ENCODE peak calls at places on chromosomes 6 and 20, in ten cellular contexts. One of them, this sample, is unnamed.

GRCh38 chr20:58692579-58693225 is at the start of gene NPEPL1:
- DNase-seq in A549: peak; percentile 74
- DNase-seq in suprapubic skin: no peak
- DNase-seq in CD4-positive, alpha-beta T cell: peak; percentile 62
- DNase-seq in lower lobe of right lung: peak; percentile 85
- DNase-seq in body of pancreas: peak; percentile 64
- DNase-seq in H9: no peak
- DNase-seq in cardiac muscle cell: peak; percentile 83
- DNase-seq in fibroblast of lung: peak; percentile 74
- DNase-seq in tibial nerve: peak; percentile 37
- DNase-seq in this sample: no peak

GRCh38 chr6:151164383-151164782 is 75.4 kb upstream of the AKAP12 start:
- DNase-seq in A549: no peak
- DNase-seq in suprapubic skin: no peak
- DNase-seq in CD4-positive, alpha-beta T cell: no peak
- DNase-seq in lower lobe of right lung: no peak
- DNase-seq in body of pancreas: no peak
- DNase-seq in H9: no peak
- DNase-seq in cardiac muscle cell: no peak
- DNase-seq in fibroblast of lung: no peak
- DNase-seq in tibial nerve: no peak
- DNase-seq in this sample: no peak

GRCh38 chr6:23446394-23447001 is 679.5 kb upstream of the NRSN1 start:
- DNase-seq in A549: peak; percentile 2
- DNase-seq in suprapubic skin: no peak
- DNase-seq in CD4-positive, alpha-beta T cell: no peak
- DNase-seq in lower lobe of right lung: no peak
- DNase-seq in body of pancreas: no peak
- DNase-seq in H9: no peak
- DNase-seq in cardiac muscle cell: peak; percentile 49
- DNase-seq in fibroblast of lung: peak; percentile 78
- DNase-seq in tibial nerve: no peak
- DNase-seq in this sample: no peak

GRCh38 chr20:24382330-24382729 is 87.1 kb upstream of the SYNDIG1 start:
- DNase-seq in A549: no peak
- DNase-seq in suprapubic skin: no peak
- DNase-seq in CD4-positive, alpha-beta T cell: no peak
- DNase-seq in lower lobe of right lung: no peak
- DNase-seq in body of pancreas: no peak
- DNase-seq in H9: no peak
- DNase-seq in cardiac muscle cell: no peak
- DNase-seq in fibroblast of lung: no peak
- DNase-seq in tibial nerve: no peak
- DNase-seq in this sample: no peak

GRCh38 chr6:74964871-74965441 is 240.9 kb downstream of the COL12A1 start:
- DNase-seq in A549: no peak
- DNase-seq in suprapubic skin: no peak
- DNase-seq in CD4-positive, alpha-beta T cell: no peak
- DNase-seq in lower lobe of right lung: no peak
- DNase-seq in body of pancreas: no peak
- DNase-seq in H9: peak; percentile 51
- DNase-seq in cardiac muscle cell: no peak
- DNase-seq in fibroblast of lung: no peak
- DNase-seq in tibial nerve: no peak
- DNase-seq in this sample: no peak

GRCh38 chr6:125002090-125002741 is 40.0 kb downstream of the RNF217 start:
- DNase-seq in A549: no peak
- DNase-seq in suprapubic skin: no peak
- DNase-seq in CD4-positive, alpha-beta T cell: no peak
- DNase-seq in lower lobe of right lung: no peak
- DNase-seq in body of pancreas: no peak
- DNase-seq in H9: no peak
- DNase-seq in cardiac muscle cell: no peak
- DNase-seq in fibroblast of lung: peak; percentile 29
- DNase-seq in tibial nerve: no peak
- DNase-seq in this sample: no peak

GRCh38 chr20:53677447-53678314 is 84.0 kb upstream of the ZNF217 start:
- DNase-seq in A549: peak; percentile 36
- DNase-seq in suprapubic skin: no peak
- DNase-seq in CD4-positive, alpha-beta T cell: no peak
- DNase-seq in lower lobe of right lung: peak; percentile 48
- DNase-seq in body of pancreas: peak; percentile 66
- DNase-seq in H9: peak; percentile 42
- DNase-seq in cardiac muscle cell: peak; percentile 45
- DNase-seq in fibroblast of lung: peak; percentile 47
- DNase-seq in tibial nerve: no peak
- DNase-seq in this sample: no peak

GRCh38 chr20:33291830-33292355 is 8.9 kb downstream of the BPIFB1 start:
- DNase-seq in A549: peak; percentile 59
- DNase-seq in suprapubic skin: no peak
- DNase-seq in CD4-positive, alpha-beta T cell: peak; percentile 61
- DNase-seq in lower lobe of right lung: peak; percentile 68
- DNase-seq in body of pancreas: peak; percentile 42
- DNase-seq in H9: peak; percentile 86
- DNase-seq in cardiac muscle cell: peak; percentile 61
- DNase-seq in fibroblast of lung: peak; percentile 4
- DNase-seq in tibial nerve: no peak
- DNase-seq in this sample: no peak

GRCh38 chr6:136920858-136921520 is 1.1 kb upstream of the SLC35D3 start:
- DNase-seq in A549: peak; percentile 12
- DNase-seq in suprapubic skin: no peak
- DNase-seq in CD4-positive, alpha-beta T cell: no peak
- DNase-seq in lower lobe of right lung: no peak
- DNase-seq in body of pancreas: peak; percentile 2
- DNase-seq in H9: peak; percentile 43
- DNase-seq in cardiac muscle cell: peak; percentile 10
- DNase-seq in fibroblast of lung: peak; percentile 15
- DNase-seq in tibial nerve: no peak
- DNase-seq in this sample: no peak

GRCh38 chr20:39825524-39825923 is 863.4 kb downstream of the DHX35 start:
- DNase-seq in A549: no peak
- DNase-seq in suprapubic skin: no peak
- DNase-seq in CD4-positive, alpha-beta T cell: no peak
- DNase-seq in lower lobe of right lung: no peak
- DNase-seq in body of pancreas: no peak
- DNase-seq in H9: no peak
- DNase-seq in cardiac muscle cell: no peak
- DNase-seq in fibroblast of lung: no peak
- DNase-seq in tibial nerve: no peak
- DNase-seq in this sample: no peak

GRCh38 chr20:34522969-34523871 is 7.0 kb downstream of the DYNLRB1 start:
- DNase-seq in A549: peak; percentile 57
- DNase-seq in suprapubic skin: no peak
- DNase-seq in CD4-positive, alpha-beta T cell: peak; percentile 51
- DNase-seq in lower lobe of right lung: no peak
- DNase-seq in body of pancreas: peak; percentile 46
- DNase-seq in H9: peak; percentile 84
- DNase-seq in cardiac muscle cell: peak; percentile 52
- DNase-seq in fibroblast of lung: peak; percentile 62
- DNase-seq in tibial nerve: no peak
- DNase-seq in this sample: no peak

GRCh38 chr6:12279322-12280098 is 10.7 kb upstream of the EDN1 start:
- DNase-seq in A549: no peak
- DNase-seq in suprapubic skin: no peak
- DNase-seq in CD4-positive, alpha-beta T cell: no peak
- DNase-seq in lower lobe of right lung: no peak
- DNase-seq in body of pancreas: no peak
- DNase-seq in H9: no peak
- DNase-seq in cardiac muscle cell: no peak
- DNase-seq in fibroblast of lung: no peak
- DNase-seq in tibial nerve: no peak
- DNase-seq in this sample: no peak

GRCh38 chr6:4856779-4857178 is 80.6 kb downstream of the CDYL start:
- DNase-seq in A549: no peak
- DNase-seq in suprapubic skin: no peak
- DNase-seq in CD4-positive, alpha-beta T cell: no peak
- DNase-seq in lower lobe of right lung: no peak
- DNase-seq in body of pancreas: no peak
- DNase-seq in H9: no peak
- DNase-seq in cardiac muscle cell: no peak
- DNase-seq in fibroblast of lung: no peak
- DNase-seq in tibial nerve: no peak
- DNase-seq in this sample: no peak

GRCh38 chr6:74598473-74599393 is 607.1 kb downstream of the COL12A1 start:
- DNase-seq in A549: peak; percentile 10
- DNase-seq in suprapubic skin: no peak
- DNase-seq in CD4-positive, alpha-beta T cell: no peak
- DNase-seq in lower lobe of right lung: no peak
- DNase-seq in body of pancreas: no peak
- DNase-seq in H9: no peak
- DNase-seq in cardiac muscle cell: no peak
- DNase-seq in fibroblast of lung: no peak
- DNase-seq in tibial nerve: no peak
- DNase-seq in this sample: no peak

GRCh38 chr6:37103169-37104039 is 66.5 kb upstream of the PIM1 start:
- DNase-seq in A549: peak; percentile 27
- DNase-seq in suprapubic skin: peak; percentile 77
- DNase-seq in CD4-positive, alpha-beta T cell: peak; percentile 7
- DNase-seq in lower lobe of right lung: peak; percentile 82
- DNase-seq in body of pancreas: peak; percentile 97
- DNase-seq in H9: peak; percentile 54
- DNase-seq in cardiac muscle cell: peak; percentile 53
- DNase-seq in fibroblast of lung: peak; percentile 46
- DNase-seq in tibial nerve: no peak
- DNase-seq in this sample: peak; percentile 71

GRCh38 chr20:23159256-23159922 is 73.3 kb upstream of the CD93 start:
- DNase-seq in A549: no peak
- DNase-seq in suprapubic skin: no peak
- DNase-seq in CD4-positive, alpha-beta T cell: no peak
- DNase-seq in lower lobe of right lung: no peak
- DNase-seq in body of pancreas: peak; percentile 40
- DNase-seq in H9: peak; percentile 9
- DNase-seq in cardiac muscle cell: no peak
- DNase-seq in fibroblast of lung: peak; percentile 46
- DNase-seq in tibial nerve: no peak
- DNase-seq in this sample: peak; percentile 61

GRCh38 chr6:45655630-45656422 is 278.1 kb upstream of the SUPT3H start:
- DNase-seq in A549: peak; percentile 77
- DNase-seq in suprapubic skin: no peak
- DNase-seq in CD4-positive, alpha-beta T cell: no peak
- DNase-seq in lower lobe of right lung: no peak
- DNase-seq in body of pancreas: no peak
- DNase-seq in H9: no peak
- DNase-seq in cardiac muscle cell: no peak
- DNase-seq in fibroblast of lung: peak; percentile 95
- DNase-seq in tibial nerve: no peak
- DNase-seq in this sample: no peak

GRCh38 chr6:157669747-157670216 is 153.3 kb upstream of the SNX9 start:
- DNase-seq in A549: peak; percentile 38
- DNase-seq in suprapubic skin: peak; percentile 91
- DNase-seq in CD4-positive, alpha-beta T cell: no peak
- DNase-seq in lower lobe of right lung: peak; percentile 74
- DNase-seq in body of pancreas: peak; percentile 53
- DNase-seq in H9: peak; percentile 78
- DNase-seq in cardiac muscle cell: peak; percentile 65
- DNase-seq in fibroblast of lung: peak; percentile 83
- DNase-seq in tibial nerve: peak; percentile 78
- DNase-seq in this sample: peak; percentile 90
- TF ChIP-seq CTCF in A549: no peak
- TF ChIP-seq CTCF in suprapubic skin: no peak
- TF ChIP-seq CTCF in CD4-positive, alpha-beta T cell: no peak
- TF ChIP-seq CTCF in lower lobe of right lung: no peak
- TF ChIP-seq CTCF in body of pancreas: no peak
- TF ChIP-seq CTCF in H9: peak; percentile 42
- TF ChIP-seq CTCF in cardiac muscle cell: peak; percentile 36
- TF ChIP-seq CTCF in fibroblast of lung: peak; percentile 46
- TF ChIP-seq CTCF in tibial nerve: peak; percentile 22
- TF ChIP-seq CTCF in this sample: peak; percentile 32

GRCh38 chr6:30344191-30344867 is 627 bp upstream of the RPP21 start:
- DNase-seq in A549: peak; percentile 17
- DNase-seq in suprapubic skin: no peak
- DNase-seq in CD4-positive, alpha-beta T cell: no peak
- DNase-seq in lower lobe of right lung: no peak
- DNase-seq in body of pancreas: no peak
- DNase-seq in H9: no peak
- DNase-seq in cardiac muscle cell: no peak
- DNase-seq in fibroblast of lung: no peak
- DNase-seq in tibial nerve: no peak
- DNase-seq in this sample: no peak
- H3K27ac ChIP-seq in A549: peak overlapping the region; percentile 98
- H3K27ac ChIP-seq in suprapubic skin: no peak overlapping the region
- H3K27ac ChIP-seq in CD4-positive, alpha-beta T cell: no peak overlapping the region
- H3K27ac ChIP-seq in lower lobe of right lung: peak overlapping the region; percentile 91
- H3K27ac ChIP-seq in body of pancreas: peak overlapping the region; percentile 91
- H3K27ac ChIP-seq in H9: no peak overlapping the region
- H3K27ac ChIP-seq in cardiac muscle cell: no peak overlapping the region
- H3K27ac ChIP-seq in fibroblast of lung: no peak overlapping the region
- H3K27ac ChIP-seq in tibial nerve: no peak overlapping the region
- H3K27ac ChIP-seq in this sample: peak overlapping the region; percentile 85

GRCh38 chr6:160084198-160084776 is 37.3 kb upstream of the SLC22A1 start:
- DNase-seq in A549: no peak
- DNase-seq in suprapubic skin: no peak
- DNase-seq in CD4-positive, alpha-beta T cell: no peak
- DNase-seq in lower lobe of right lung: no peak
- DNase-seq in body of pancreas: no peak
- DNase-seq in H9: no peak
- DNase-seq in cardiac muscle cell: no peak
- DNase-seq in fibroblast of lung: no peak
- DNase-seq in tibial nerve: no peak
- DNase-seq in this sample: no peak
- TF ChIP-seq CTCF in A549: no peak
- TF ChIP-seq CTCF in suprapubic skin: no peak
- TF ChIP-seq CTCF in CD4-positive, alpha-beta T cell: no peak
- TF ChIP-seq CTCF in lower lobe of right lung: no peak
- TF ChIP-seq CTCF in body of pancreas: no peak
- TF ChIP-seq CTCF in H9: no peak
- TF ChIP-seq CTCF in cardiac muscle cell: no peak
- TF ChIP-seq CTCF in fibroblast of lung: no peak
- TF ChIP-seq CTCF in tibial nerve: no peak
- TF ChIP-seq CTCF in this sample: no peak

DNA sequence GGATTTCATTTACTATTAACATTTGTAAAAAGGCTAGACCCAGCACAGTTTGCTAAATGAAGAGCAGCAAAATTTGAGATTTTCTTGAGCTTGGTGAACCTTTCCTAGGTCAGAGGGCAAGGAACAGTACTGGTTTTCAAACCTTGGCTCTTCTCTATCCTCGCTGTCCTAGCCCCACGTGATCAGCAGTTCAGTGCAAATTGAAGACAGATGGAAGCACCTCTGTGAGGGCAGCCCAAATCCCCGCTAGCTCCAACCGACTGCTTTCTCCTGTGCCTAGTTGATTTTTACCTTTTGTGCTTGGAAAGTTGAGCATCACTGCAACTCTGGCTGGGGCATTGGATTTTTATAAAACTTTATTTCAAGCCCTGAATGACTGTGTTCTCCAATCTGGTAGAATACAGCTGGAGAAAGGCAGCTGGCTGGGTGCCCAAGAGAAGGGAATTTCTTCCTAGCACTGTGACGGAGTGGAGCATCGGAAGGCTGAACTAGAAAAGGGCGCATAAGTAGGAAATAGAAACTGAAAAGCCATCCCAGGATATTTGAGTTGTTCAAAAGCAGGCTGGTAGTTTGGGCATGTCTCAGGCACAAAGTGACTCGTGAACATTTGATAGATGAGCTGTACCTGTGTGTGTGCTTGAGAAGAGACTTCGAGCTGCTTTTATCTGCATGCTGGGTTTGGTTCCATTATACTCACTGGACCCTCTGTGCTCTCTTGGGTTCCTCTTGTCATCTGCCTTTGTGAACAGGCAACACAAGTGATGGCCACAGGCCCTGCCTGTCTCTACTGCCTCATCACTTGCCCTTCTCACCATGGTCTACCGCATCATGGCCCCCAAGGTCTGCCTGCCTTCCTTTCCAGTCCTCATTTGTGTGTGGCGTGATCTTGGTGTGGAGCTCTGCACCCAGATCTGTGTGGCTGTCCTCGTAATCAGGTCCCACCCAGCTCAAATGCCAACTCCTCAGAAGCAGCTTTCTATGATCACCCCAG is 2.3 kb downstream of the RNF114 start:
- DNase-seq in A549: no peak
- DNase-seq in suprapubic skin: peak; percentile 78
- DNase-seq in CD4-positive, alpha-beta T cell: no peak
- DNase-seq in lower lobe of right lung: no peak
- DNase-seq in body of pancreas: peak; percentile 51
- DNase-seq in H9: no peak
- DNase-seq in cardiac muscle cell: peak; percentile 29
- DNase-seq in fibroblast of lung: peak; percentile 80
- DNase-seq in tibial nerve: peak; percentile 51
- DNase-seq in this sample: no peak
- H3K27ac ChIP-seq in A549: peak overlapping the region; percentile 95
- H3K27ac ChIP-seq in suprapubic skin: no peak overlapping the region
- H3K27ac ChIP-seq in CD4-positive, alpha-beta T cell: no peak overlapping the region
- H3K27ac ChIP-seq in lower lobe of right lung: peak overlapping the region; percentile 39
- H3K27ac ChIP-seq in body of pancreas: peak overlapping the region; percentile 96
- H3K27ac ChIP-seq in H9: no peak overlapping the region
- H3K27ac ChIP-seq in cardiac muscle cell: no peak overlapping the region
- H3K27ac ChIP-seq in fibroblast of lung: peak overlapping the region; percentile 76
- H3K27ac ChIP-seq in tibial nerve: peak overlapping the region; percentile 96
- H3K27ac ChIP-seq in this sample: no peak overlapping the region

This sample was measured in ascending aorta.